ENCODE peak calls at places on chromosome 22, in four cellular contexts. V, R, T and Y are unnamed samples.

GRCh38 chr22:37824674-37825641 is 1.8 kb downstream of the GALR3 start:
- DNase-seq in V (no peak), R (no peak), T (no peak), Y (no peak)

GRCh38 chr22:41382098-41382578 is 396 bp downstream of the TEF start:
- DNase-seq in V (peak; percentile 35), R (peak; percentile 73), T (peak; percentile 71), Y (no peak)

GRCh38 chr22:29463487-29464088 is 16.4 kb upstream of the NEFH start:
- DNase-seq in V (no peak), R (no peak), T (no peak), Y (no peak)

GRCh38 chr22:45318558-45319318 is 9.0 kb downstream of the FAM118A start:
- DNase-seq in V (no peak), R (no peak), T (no peak), Y (no peak)

GRCh38 chr22:38413085-38414008 is 41.7 kb downstream of the KCNJ4 start:
- DNase-seq in V (no peak), R (peak; percentile 59), T (no peak), Y (no peak)

GRCh38 chr22:28955817-28956216 is 72.4 kb downstream of the ZNRF3 start:
- DNase-seq in V (no peak), R (no peak), T (no peak), Y (no peak)

GRCh38 chr22:36644333-36644757 is 59.2 kb downstream of the CACNG2 start:
- DNase-seq in V (no peak), R (no peak), T (peak; percentile 71), Y (peak; percentile 82)

GRCh38 chr22:40597541-40598453 is 38.7 kb downstream of the MRTFA start:
- DNase-seq in V (no peak), R (no peak), T (no peak), Y (peak; percentile 23)

GRCh38 chr22:24011735-24012068 is 598 bp downstream of the CABIN1 start:
- DNase-seq in V (peak; percentile 22), R (peak; percentile 65), T (no peak), Y (no peak)

GRCh38 chr22:29315286-29316195 is at the start of gene RASL10A:
- DNase-seq in V (no peak), R (peak; percentile 5), T (peak; percentile 56), Y (no peak)

GRCh38 chr22:31093090-31093850 is 12.2 kb downstream of the SMTN start:
- DNase-seq in V (no peak), R (no peak), T (no peak), Y (no peak)

GRCh38 chr22:49331223-49331815 is 496.4 kb downstream of the BRD1 start:
- DNase-seq in V (no peak), R (no peak), T (no peak), Y (no peak)

GRCh38 chr22:34010259-34010658 is 90.0 kb upstream of the LARGE1 start:
- DNase-seq in V (no peak), R (no peak), T (no peak), Y (no peak)